ENCODE peak calls at places on chromosomes 2 and 18, in eight cellular contexts. F is HCT116, G is fibroblast of lung, E is GM23248, O is K562, W is SK-N-SH, Q is PC-9, C is hepatocyte. A is an unnamed sample. For H4K20me1, the result is how much of the 10 kb centered on the place peaks cover.

GRCh38 chr2:138424436-138425140 is 77.0 kb upstream of the SPOPL start:
- DNase-seq in F (no peak), G (no peak), E (no peak), O (no peak), W (no peak), Q (no peak), C (no peak), A (no peak)

GRCh38 chr2:42917374-42918017 is 125.1 kb upstream of the HAAO start:
- DNase-seq in F (no peak), G (peak), E (peak), O (peak), W (no peak), Q (no peak), C (no peak), A (no peak)

GRCh38 chr2:144241801-144242200 is 278.1 kb downstream of the ZEB2 start:
- DNase-seq in F (no peak), G (no peak), E (no peak), O (no peak), W (no peak), Q (no peak), C (no peak), A (no peak)

GRCh38 chr2:70094171-70094977 is 7.1 kb downstream of the PCBP1 start:
- DNase-seq in F (no peak), G (no peak), E (no peak), O (no peak), W (no peak), Q (no peak), C (no peak), A (no peak)

GRCh38 chr2:187272255-187272654 is 175.8 kb downstream of the CALCRL start:
- DNase-seq in F (no peak), G (no peak), E (no peak), O (no peak), W (no peak), Q (no peak), C (no peak), A (no peak)

GRCh38 chr18:76685402-76685801 is 137.0 kb upstream of the ZNF236 start:
- DNase-seq in F (no peak), G (no peak), E (no peak), O (no peak), W (no peak), Q (no peak), C (no peak), A (no peak)

GRCh38 chr2:64698668-64699444 is 45.1 kb upstream of the SERTAD2 start:
- DNase-seq in F (peak), G (peak), E (peak), O (no peak), W (no peak), Q (peak), C (peak), A (peak)

GRCh38 chr18:6145645-6146308 is 250.5 kb upstream of the TMEM200C start:
- DNase-seq in F (no peak), G (no peak), E (no peak), O (no peak), W (no peak), Q (no peak), C (no peak), A (no peak)

GRCh38 chr2:64259301-64259700 is 115.1 kb upstream of the PELI1 start:
- DNase-seq in F (no peak), G (peak), E (no peak), O (no peak), W (peak), Q (peak), C (no peak), A (no peak)

GRCh38 chr2:238956676-238957075 is 108.8 kb downstream of the TWIST2 start:
- DNase-seq in F (no peak), G (no peak), E (no peak), O (no peak), W (no peak), Q (no peak), C (peak), A (no peak)

DNA sequence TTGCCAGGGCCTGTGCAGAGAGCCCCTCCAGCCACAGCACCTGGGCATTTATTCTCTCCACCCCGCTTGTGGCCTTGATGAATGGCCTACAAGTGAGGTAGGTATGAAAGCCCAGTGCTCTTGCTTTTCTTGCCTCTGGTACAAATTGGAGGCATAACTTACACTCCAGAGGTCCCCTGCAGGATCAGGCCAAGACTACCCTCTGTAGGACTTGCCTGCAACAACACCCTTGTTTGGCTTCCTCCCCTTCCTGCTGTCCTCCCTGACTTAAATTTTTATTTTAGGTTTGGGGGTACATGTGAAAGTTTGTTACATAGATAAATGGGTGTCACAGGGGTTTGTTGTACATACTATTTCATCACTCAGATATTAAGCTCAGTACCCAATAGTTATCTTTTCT is 95.7 kb downstream of the CDC42EP3 start:
- DNase-seq in F (no peak), G (no peak), E (no peak), O (no peak), W (no peak), Q (no peak), C (no peak), A (no peak)
- H4K20me1 ChIP-seq in F (under half), G (under half), E (under half), O (under half), W (under half), Q (under half), C (under half), A (under half)

DNA sequence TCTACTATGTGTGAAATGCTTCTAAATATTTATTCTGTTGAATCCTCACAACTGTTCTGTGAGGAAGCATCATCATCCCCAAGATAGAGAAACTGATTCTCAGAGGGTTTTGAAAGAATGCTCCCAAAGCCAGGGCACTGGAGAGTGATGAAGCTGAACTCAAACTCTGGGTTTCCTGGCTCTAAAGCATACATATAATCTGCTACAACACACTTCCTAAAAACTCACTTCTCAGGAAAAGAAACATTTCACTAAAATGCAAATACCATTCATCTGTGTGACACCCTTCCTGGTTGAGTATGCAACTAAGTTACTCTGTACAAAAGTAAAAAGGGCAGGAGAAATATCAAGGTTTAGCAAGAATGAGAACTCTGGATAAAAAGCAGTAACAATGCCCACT is 58.6 kb downstream of the GRB14 start:
- DNase-seq in F (no peak), G (no peak), E (no peak), O (no peak), W (no peak), Q (no peak), C (no peak), A (no peak)
- H4K20me1 ChIP-seq in F (under half), G (under half), E (under half), O (under half), W (under half), Q (under half), C (under half), A (under half)

DNA sequence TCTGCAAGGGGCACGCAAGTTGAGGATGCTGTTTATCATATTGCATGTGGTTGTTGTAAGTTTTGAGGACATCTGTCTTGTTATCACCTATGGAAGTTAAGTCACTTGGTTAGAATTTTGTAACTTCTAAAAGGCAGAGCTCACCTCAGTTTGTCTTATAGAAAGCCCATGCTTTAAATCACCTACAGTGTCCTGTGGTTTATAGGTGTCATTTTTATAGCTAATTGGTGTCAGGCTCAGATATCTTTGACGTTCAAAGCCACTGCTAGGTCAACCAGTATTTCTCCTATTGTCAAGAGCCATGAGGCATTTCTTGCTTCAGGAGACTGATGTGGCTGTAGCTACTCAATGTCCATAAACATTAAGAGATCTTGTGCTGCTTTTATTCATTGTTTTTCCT is 16.8 kb downstream of the ZNF532 start:
- DNase-seq in F (no peak), G (no peak), E (no peak), O (no peak), W (no peak), Q (no peak), C (no peak), A (no peak)
- H4K20me1 ChIP-seq in F (under half), G (under half), E (under half), O (under half), W (under half), Q (under half), C (under half), A (under half)

DNA sequence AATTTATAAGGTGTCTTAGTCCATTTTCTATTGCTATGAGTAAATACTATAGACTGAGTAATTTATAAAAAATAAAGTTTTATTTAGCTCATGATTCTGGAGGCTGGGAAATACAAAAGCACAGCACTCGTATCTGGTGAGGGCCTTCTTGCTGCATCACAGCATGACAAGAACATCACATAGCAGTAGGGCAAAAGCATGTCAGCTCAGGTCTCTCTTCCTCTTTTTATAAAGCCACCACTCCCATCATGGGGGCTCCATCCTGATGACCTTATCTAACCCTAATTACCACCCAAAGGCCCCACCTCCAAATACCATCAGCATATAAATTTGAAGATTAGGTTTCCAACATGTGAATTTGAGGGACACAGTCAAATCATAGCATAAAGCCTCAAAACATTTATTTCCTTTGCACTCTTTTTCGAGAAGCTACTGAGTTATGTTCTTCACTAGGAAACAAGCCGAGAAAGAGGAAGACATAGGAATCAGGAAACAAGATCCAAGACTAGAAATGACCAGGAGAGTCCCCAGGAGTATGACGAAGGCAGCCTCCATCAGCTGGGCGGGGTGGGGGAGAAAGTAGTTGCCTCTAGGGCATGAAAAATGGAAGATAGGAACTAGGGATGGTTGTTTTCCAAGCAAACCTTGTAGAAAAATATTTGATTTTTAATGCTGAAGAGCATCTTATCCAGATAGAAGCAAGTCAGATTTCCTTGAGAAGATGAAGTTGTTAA is 24.1 kb upstream of the NABP1 start:
- DNase-seq in F (no peak), G (no peak), E (no peak), O (no peak), W (no peak), Q (no peak), C (no peak), A (no peak)
- H4K20me1 ChIP-seq in F (under half), G (under half), E (under half), O (under half), W (under half), Q (under half), C (under half), A (under half)

A was measured in GM12878.